ENCODE peak calls at places on chromosomes 11 and 22, in five cellular contexts. One of them, this sample, is unnamed.

GRCh38 chr11:117690484-117691205 is 106.4 kb downstream of the DSCAML1 start:
- DNase-seq in LNCaP clone FGC: no peak
- DNase-seq in astrocyte of the spinal cord: no peak
- DNase-seq in GM23338: no peak
- DNase-seq in ascending aorta: no peak
- DNase-seq in this sample: no peak

GRCh38 chr22:47282366-47282765 is 519.9 kb downstream of the TBC1D22A start:
- DNase-seq in astrocyte of the spinal cord: no peak
- DNase-seq in LNCaP clone FGC: no peak
- DNase-seq in GM23338: no peak
- DNase-seq in ascending aorta: no peak
- DNase-seq in this sample: no peak

GRCh38 chr11:65606876-65607613 is 7.0 kb downstream of the MAP3K11 start:
- DNase-seq in LNCaP clone FGC: no peak
- DNase-seq in astrocyte of the spinal cord: peak
- DNase-seq in ascending aorta: peak
- DNase-seq in GM23338: peak
- DNase-seq in this sample: peak

GRCh38 chr11:15901790-15902189 is 454.6 kb downstream of the SOX6 start:
- DNase-seq in astrocyte of the spinal cord: no peak
- DNase-seq in ascending aorta: no peak
- DNase-seq in LNCaP clone FGC: peak
- DNase-seq in GM23338: no peak
- DNase-seq in this sample: no peak

GRCh38 chr11:63888170-63889086 is 28.5 kb downstream of the RCOR2 start:
- DNase-seq in ascending aorta: peak
- DNase-seq in astrocyte of the spinal cord: peak
- DNase-seq in GM23338: peak
- DNase-seq in LNCaP clone FGC: no peak
- DNase-seq in this sample: no peak

GRCh38 chr11:116932182-116932581 is 94.8 kb upstream of the APOA1 start:
- DNase-seq in LNCaP clone FGC: no peak
- DNase-seq in astrocyte of the spinal cord: no peak
- DNase-seq in ascending aorta: no peak
- DNase-seq in GM23338: no peak
- DNase-seq in this sample: no peak

GRCh38 chr11:134291196-134291595 is 15.0 kb downstream of the GLB1L3 start:
- DNase-seq in LNCaP clone FGC: no peak
- DNase-seq in ascending aorta: no peak
- DNase-seq in astrocyte of the spinal cord: no peak
- DNase-seq in GM23338: no peak
- DNase-seq in this sample: no peak

GRCh38 chr11:85385561-85385960 is 241.6 kb downstream of the DLG2 start:
- DNase-seq in LNCaP clone FGC: no peak
- DNase-seq in GM23338: no peak
- DNase-seq in astrocyte of the spinal cord: no peak
- DNase-seq in ascending aorta: no peak
- DNase-seq in this sample: no peak

GRCh38 chr22:42462016-42462415 is 29.8 kb upstream of the NFAM1 start:
- DNase-seq in LNCaP clone FGC: peak
- DNase-seq in ascending aorta: no peak
- DNase-seq in GM23338: no peak
- DNase-seq in astrocyte of the spinal cord: no peak
- DNase-seq in this sample: no peak
- TF ChIP-seq CTCF in LNCaP clone FGC: peak
- TF ChIP-seq CTCF in ascending aorta: no peak
- TF ChIP-seq CTCF in GM23338: no peak
- TF ChIP-seq CTCF in astrocyte of the spinal cord: no peak
- TF ChIP-seq CTCF in this sample: no peak

DNA sequence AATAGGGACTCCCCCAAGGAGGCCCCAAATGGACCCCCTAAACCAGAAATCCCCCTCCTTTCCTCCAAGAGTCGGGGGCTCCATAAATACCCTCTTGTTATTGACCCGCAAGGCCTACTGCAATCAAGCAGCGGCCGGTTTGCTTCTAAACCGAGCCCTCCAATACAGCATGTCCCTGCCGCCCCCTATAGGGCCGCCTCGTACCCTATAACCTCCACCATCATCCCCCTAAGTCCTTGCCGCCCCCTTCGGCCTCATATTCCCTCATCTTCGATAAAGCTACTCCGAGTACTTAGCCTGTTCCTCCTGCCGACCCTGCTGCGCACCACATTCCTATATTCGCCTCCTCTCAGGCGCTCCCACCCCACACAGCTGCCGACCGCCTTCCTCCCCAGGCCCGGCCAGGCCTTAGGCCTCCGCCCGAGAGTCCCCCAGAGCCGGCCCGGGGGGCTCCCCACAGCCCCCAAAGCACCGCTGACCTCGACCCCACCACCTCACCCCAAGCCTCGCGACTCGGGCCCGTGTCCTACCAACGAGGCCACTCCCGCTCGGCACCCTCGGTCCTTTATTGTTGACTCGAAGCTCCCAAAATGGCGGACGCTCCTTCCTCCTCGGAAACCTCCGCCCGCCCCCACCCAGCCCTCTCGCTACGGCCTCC is 478 bp downstream of the DDX6 start:
- DNase-seq in ascending aorta: peak
- DNase-seq in GM23338: peak
- DNase-seq in LNCaP clone FGC: no peak
- DNase-seq in astrocyte of the spinal cord: peak
- DNase-seq in this sample: no peak
- TF ChIP-seq CTCF in ascending aorta: peak
- TF ChIP-seq CTCF in GM23338: peak
- TF ChIP-seq CTCF in LNCaP clone FGC: peak
- TF ChIP-seq CTCF in astrocyte of the spinal cord: peak
- TF ChIP-seq CTCF in this sample: no peak

GRCh38 chr11:97610000-97610399 is 1220.2 kb downstream of the JRKL start:
- DNase-seq in GM23338: peak
- DNase-seq in astrocyte of the spinal cord: no peak
- DNase-seq in ascending aorta: no peak
- DNase-seq in LNCaP clone FGC: peak
- DNase-seq in this sample: no peak
- TF ChIP-seq CTCF in GM23338: peak
- TF ChIP-seq CTCF in astrocyte of the spinal cord: no peak
- TF ChIP-seq CTCF in ascending aorta: no peak
- TF ChIP-seq CTCF in LNCaP clone FGC: peak
- TF ChIP-seq CTCF in this sample: no peak

GRCh38 chr11:79006854-79007253 is 432.2 kb upstream of the NARS2 start:
- DNase-seq in LNCaP clone FGC: no peak
- DNase-seq in astrocyte of the spinal cord: no peak
- DNase-seq in GM23338: no peak
- DNase-seq in ascending aorta: no peak
- DNase-seq in this sample: no peak
- TF ChIP-seq CTCF in LNCaP clone FGC: no peak
- TF ChIP-seq CTCF in astrocyte of the spinal cord: no peak
- TF ChIP-seq CTCF in GM23338: no peak
- TF ChIP-seq CTCF in ascending aorta: no peak
- TF ChIP-seq CTCF in this sample: no peak

GRCh38 chr11:120431633-120432032 is 79.9 kb upstream of the GRIK4 start:
- DNase-seq in GM23338: peak
- DNase-seq in LNCaP clone FGC: no peak
- DNase-seq in ascending aorta: no peak
- DNase-seq in astrocyte of the spinal cord: no peak
- DNase-seq in this sample: no peak
- TF ChIP-seq CTCF in GM23338: peak
- TF ChIP-seq CTCF in LNCaP clone FGC: no peak
- TF ChIP-seq CTCF in ascending aorta: peak
- TF ChIP-seq CTCF in astrocyte of the spinal cord: peak
- TF ChIP-seq CTCF in this sample: no peak

DNA sequence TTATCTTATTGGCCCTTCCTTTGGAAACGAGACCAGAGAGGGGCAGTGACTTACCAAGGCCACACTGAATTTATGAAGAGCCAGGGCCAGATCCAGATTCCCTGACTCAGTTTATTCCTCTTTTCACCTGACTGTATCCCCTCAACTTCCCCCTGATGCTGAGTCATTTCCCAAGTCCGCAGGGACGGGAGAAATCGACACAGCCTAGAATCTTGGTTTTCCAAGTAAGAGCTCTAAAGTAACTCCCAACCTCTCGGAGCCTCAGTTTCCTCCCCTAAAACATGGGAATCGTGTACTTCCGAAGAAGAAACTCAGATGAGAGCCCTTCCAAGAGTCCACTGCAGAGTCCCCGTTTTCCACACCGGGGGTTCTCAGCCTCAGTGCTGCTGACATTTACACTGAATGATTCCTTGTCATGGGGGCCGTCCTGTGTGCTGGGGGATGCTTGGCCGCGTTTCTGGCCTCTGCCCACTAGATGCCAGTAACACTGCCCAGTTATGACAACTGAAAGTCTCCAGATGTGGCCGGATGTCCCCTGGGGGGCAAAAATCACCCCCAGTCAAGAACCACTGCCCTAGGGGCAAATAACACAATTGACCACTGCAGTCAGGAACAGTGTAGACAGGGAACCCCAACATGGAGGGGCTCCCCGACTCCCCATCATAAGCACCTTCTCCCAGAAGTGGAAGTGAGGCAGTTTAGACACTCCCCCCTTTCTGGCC is 11.2 kb downstream of the MPST start:
- DNase-seq in astrocyte of the spinal cord: no peak
- DNase-seq in LNCaP clone FGC: no peak
- DNase-seq in GM23338: no peak
- DNase-seq in ascending aorta: no peak
- DNase-seq in this sample: no peak
- TF ChIP-seq CTCF in astrocyte of the spinal cord: no peak
- TF ChIP-seq CTCF in LNCaP clone FGC: no peak
- TF ChIP-seq CTCF in GM23338: peak
- TF ChIP-seq CTCF in ascending aorta: no peak
- TF ChIP-seq CTCF in this sample: no peak

GRCh38 chr11:75745807-75746206 is 22.8 kb upstream of the DGAT2 start:
- DNase-seq in LNCaP clone FGC: no peak
- DNase-seq in GM23338: no peak
- DNase-seq in astrocyte of the spinal cord: no peak
- DNase-seq in ascending aorta: no peak
- DNase-seq in this sample: no peak

GRCh38 chr11:75737314-75737713 is 19.7 kb downstream of the MOGAT2 start:
- DNase-seq in astrocyte of the spinal cord: no peak
- DNase-seq in LNCaP clone FGC: no peak
- DNase-seq in ascending aorta: no peak
- DNase-seq in GM23338: no peak
- DNase-seq in this sample: no peak

GRCh38 chr11:75743711-75744563 is 24.6 kb upstream of the DGAT2 start:
- DNase-seq in GM23338: no peak
- DNase-seq in ascending aorta: no peak
- DNase-seq in LNCaP clone FGC: no peak
- DNase-seq in astrocyte of the spinal cord: no peak
- DNase-seq in this sample: no peak

GRCh38 chr11:75735181-75735845 is 17.7 kb downstream of the MOGAT2 start:
- DNase-seq in astrocyte of the spinal cord: no peak
- DNase-seq in GM23338: no peak
- DNase-seq in ascending aorta: no peak
- DNase-seq in LNCaP clone FGC: no peak
- DNase-seq in this sample: no peak

DNA sequence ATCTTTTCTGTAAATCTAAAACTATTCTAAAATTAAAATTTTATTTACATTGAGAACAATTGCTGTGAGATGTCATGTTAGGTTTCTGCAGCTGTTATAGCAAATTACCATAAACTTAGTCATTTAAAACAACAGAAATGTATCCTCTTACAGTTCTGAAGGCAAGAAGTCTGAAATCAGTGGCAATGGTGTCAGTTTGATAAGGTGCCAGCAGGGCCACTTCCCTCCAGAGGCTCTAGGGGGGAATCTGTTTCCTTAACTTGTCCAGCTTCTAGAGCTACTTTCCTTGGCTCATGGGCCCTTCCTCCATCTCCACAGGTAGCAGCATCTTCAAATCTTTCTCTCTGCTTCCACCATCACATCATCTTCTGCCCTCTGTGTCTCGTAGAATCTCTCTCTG is 23.0 kb downstream of the MOGAT2 start:
- DNase-seq in astrocyte of the spinal cord: no peak
- DNase-seq in GM23338: no peak
- DNase-seq in LNCaP clone FGC: no peak
- DNase-seq in ascending aorta: no peak
- DNase-seq in this sample: no peak
- TF ChIP-seq CTCF in astrocyte of the spinal cord: no peak
- TF ChIP-seq CTCF in GM23338: no peak
- TF ChIP-seq CTCF in LNCaP clone FGC: no peak
- TF ChIP-seq CTCF in ascending aorta: no peak
- TF ChIP-seq CTCF in this sample: no peak

DNA sequence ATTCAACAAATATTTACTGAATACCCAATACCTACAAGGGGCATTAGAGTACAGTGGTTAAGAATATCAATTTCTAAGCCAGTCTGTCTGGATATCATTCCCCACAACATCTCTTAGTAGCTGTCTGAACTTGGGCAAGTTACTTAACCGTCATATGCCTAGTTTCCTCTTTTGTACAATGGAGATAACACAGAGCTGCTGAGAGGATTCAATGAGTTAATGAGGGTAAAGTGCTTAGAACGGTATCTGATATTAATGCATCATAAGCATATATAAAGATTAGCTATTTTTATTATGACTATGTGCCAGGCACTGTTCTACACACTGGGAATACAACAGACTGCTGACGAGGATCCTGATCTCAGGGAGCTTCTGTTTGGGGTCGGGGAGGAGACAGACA is 116.4 kb downstream of the APOL5 start:
- DNase-seq in ascending aorta: no peak
- DNase-seq in astrocyte of the spinal cord: no peak
- DNase-seq in LNCaP clone FGC: no peak
- DNase-seq in GM23338: no peak
- DNase-seq in this sample: no peak
- TF ChIP-seq CTCF in ascending aorta: no peak
- TF ChIP-seq CTCF in astrocyte of the spinal cord: no peak
- TF ChIP-seq CTCF in LNCaP clone FGC: no peak
- TF ChIP-seq CTCF in GM23338: no peak
- TF ChIP-seq CTCF in this sample: no peak